ENCODE peak calls at places on chromosomes 2 and 18, in seven cellular contexts. S, I, A, D, R, U and E are unnamed samples.

GRCh38 chr2:31232586-31232985 is 1.4 kb upstream of the EHD3 start:
- DNase-seq in S (no peak), I (no peak), A (no peak), D (no peak), R (no peak), U (no peak), E (no peak)

GRCh38 chr2:217724436-217724835 is 278.4 kb downstream of the TNS1 start:
- DNase-seq in S (no peak), I (no peak), A (no peak), D (no peak), R (no peak), U (no peak), E (no peak)

GRCh38 chr18:5500158-5500939 is 43.4 kb downstream of the EPB41L3 start:
- DNase-seq in S (no peak), I (no peak), A (no peak), D (no peak), R (no peak), U (no peak), E (no peak)

GRCh38 chr2:46747297-46747818 is 168.2 kb downstream of the MCFD2 start:
- DNase-seq in S (peak; percentile 26), I (no peak), A (no peak), D (peak; percentile 31), R (no peak), U (no peak), E (peak; percentile 26)

GRCh38 chr2:113886479-113887383 is 3.2 kb upstream of the ACTR3 start:
- DNase-seq in S (peak; percentile 92), I (peak; percentile 92), A (peak; percentile 68), D (peak; percentile 79), R (peak; percentile 27), U (peak; percentile 10), E (peak; percentile 86)

GRCh38 chr2:201257381-201257940 is 2.9 kb upstream of the CASP8 start:
- DNase-seq in S (no peak), I (no peak), A (no peak), D (no peak), R (no peak), U (peak; percentile 16), E (no peak)

GRCh38 chr2:231576465-231576864 is 16.2 kb upstream of the TEX44 start:
- DNase-seq in S (no peak), I (no peak), A (no peak), D (no peak), R (no peak), U (no peak), E (no peak)

GRCh38 chr2:88545118-88545517 is 82.1 kb downstream of the EIF2AK3 start:
- DNase-seq in S (peak; percentile 11), I (peak; percentile 49), A (peak; percentile 82), D (peak; percentile 28), R (no peak), U (no peak), E (peak; percentile 61)

GRCh38 chr2:240999001-240999791 is 778 bp downstream of the SNED1 start:
- DNase-seq in S (peak; percentile 14), I (no peak), A (no peak), D (no peak), R (peak; percentile 8), U (no peak), E (no peak)

GRCh38 chr2:71250945-71251344 is 24.0 kb upstream of the PAIP2B start:
- DNase-seq in S (no peak), I (no peak), A (no peak), D (no peak), R (no peak), U (no peak), E (no peak)

GRCh38 chr18:68445131-68445530 is 269.8 kb downstream of the TMX3 start:
- DNase-seq in S (no peak), I (no peak), A (no peak), D (no peak), R (no peak), U (no peak), E (no peak)

GRCh38 chr2:12507295-12507694 is 209.4 kb upstream of the TRIB2 start:
- DNase-seq in S (peak; percentile 94), I (no peak), A (no peak), D (peak; percentile 58), R (no peak), U (no peak), E (peak; percentile 58)

GRCh38 chr2:188050716-188051115 is 241.0 kb upstream of the GULP1 start:
- DNase-seq in S (peak; percentile 45), I (no peak), A (no peak), D (no peak), R (no peak), U (no peak), E (peak; percentile 43)

GRCh38 chr2:72678036-72678435 is 147.8 kb downstream of the EXOC6B start:
- DNase-seq in S (peak; percentile 34), I (no peak), A (no peak), D (peak; percentile 20), R (no peak), U (no peak), E (peak; percentile 79)

GRCh38 chr2:198994678-198995077 is 463.1 kb downstream of the SATB2 start:
- DNase-seq in S (no peak), I (no peak), A (no peak), D (no peak), R (no peak), U (no peak), E (no peak)

GRCh38 chr2:64914735-64915509 is 74.3 kb upstream of the SLC1A4 start:
- DNase-seq in S (peak; percentile 48), I (no peak), A (no peak), D (peak; percentile 20), R (no peak), U (no peak), E (peak; percentile 71)

GRCh38 chr2:85503168-85503610 is 35.8 kb upstream of the MAT2A start:
- DNase-seq in S (no peak), I (no peak), A (peak; percentile 51), D (no peak), R (no peak), U (no peak), E (no peak)
- TF ChIP-seq CTCF in S (no peak), I (no peak), A (no peak), D (no peak), R (no peak), U (no peak), E (no peak)

GRCh38 chr2:143808166-143808565 is 678.9 kb downstream of the ARHGAP15 start:
- DNase-seq in S (peak; percentile 33), I (no peak), A (no peak), D (no peak), R (no peak), U (no peak), E (no peak)

GRCh38 chr2:143802871-143803650 is 673.8 kb downstream of the ARHGAP15 start:
- DNase-seq in S (no peak), I (no peak), A (no peak), D (no peak), R (no peak), U (no peak), E (peak; percentile 10)

GRCh38 chr2:143803936-143804335 is 674.7 kb downstream of the ARHGAP15 start:
- DNase-seq in S (no peak), I (peak; percentile 20), A (no peak), D (peak; percentile 8), R (no peak), U (no peak), E (peak; percentile 14)

GRCh38 chr2:143807677-143808076 is 678.5 kb downstream of the ARHGAP15 start:
- DNase-seq in S (peak; percentile 44), I (no peak), A (no peak), D (peak; percentile 28), R (peak; percentile 7), U (no peak), E (peak; percentile 22)

DNA sequence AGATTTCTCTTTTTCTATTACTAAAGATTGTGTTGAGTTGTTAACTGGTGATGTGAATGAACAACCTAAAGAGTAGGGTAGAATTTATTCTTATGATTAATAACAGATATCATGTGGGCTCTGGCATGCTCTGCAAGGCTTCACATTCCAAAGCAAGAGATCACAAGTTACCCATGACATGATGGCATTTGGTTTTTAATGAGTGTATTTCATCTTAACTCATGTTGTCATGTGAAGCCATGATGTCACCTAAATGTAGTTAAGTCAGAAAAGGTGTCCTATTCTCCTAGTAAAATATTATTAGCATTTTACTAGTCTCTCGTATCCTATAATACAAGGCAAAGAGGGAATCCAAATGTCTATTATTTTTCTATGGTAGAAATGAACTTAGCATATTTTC is 678.0 kb downstream of the ARHGAP15 start:
- DNase-seq in S (peak; percentile 42), I (no peak), A (no peak), D (no peak), R (no peak), U (no peak), E (peak; percentile 10)
- H3K4me3 ChIP-seq in S (no peak overlapping the region), I (no peak overlapping the region), A (no peak overlapping the region), D (no peak overlapping the region), R (no peak overlapping the region), U (no peak overlapping the region), E (no peak overlapping the region)

GRCh38 chr2:204024503-204024902 is 87.9 kb downstream of the ICOS start:
- DNase-seq in S (peak; percentile 30), I (peak; percentile 47), A (peak; percentile 32), D (peak; percentile 27), R (peak; percentile 32), U (no peak), E (peak; percentile 65)

GRCh38 chr2:204023088-204023487 is 86.5 kb downstream of the ICOS start:
- DNase-seq in S (no peak), I (no peak), A (no peak), D (no peak), R (no peak), U (no peak), E (no peak)

GRCh38 chr2:204024906-204025475 is 88.4 kb downstream of the ICOS start:
- DNase-seq in S (no peak), I (no peak), A (no peak), D (no peak), R (no peak), U (no peak), E (no peak)

GRCh38 chr2:204027105-204027504 is 90.5 kb downstream of the ICOS start:
- DNase-seq in S (no peak), I (peak; percentile 58), A (no peak), D (no peak), R (no peak), U (no peak), E (peak; percentile 62)

DNA sequence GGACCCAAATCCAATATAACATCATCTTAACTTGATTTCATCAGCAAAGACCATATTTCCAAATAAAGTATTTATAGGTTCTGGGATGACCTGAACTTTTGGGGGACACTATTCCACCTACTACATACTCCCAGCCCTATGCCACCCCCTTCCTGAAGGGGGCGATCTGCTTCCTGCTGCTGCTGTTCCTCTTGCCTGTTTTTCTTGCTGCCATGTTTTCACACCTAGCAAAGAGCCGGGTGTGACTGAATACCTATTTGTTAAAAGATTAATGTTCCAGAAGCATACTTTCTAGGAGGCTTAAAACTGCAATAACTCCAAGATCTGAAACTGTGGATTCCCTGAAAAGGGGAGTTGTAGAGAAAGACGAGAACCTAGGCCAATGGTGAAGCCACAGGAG is 89.7 kb downstream of the ICOS start:
- DNase-seq in S (no peak), I (no peak), A (no peak), D (no peak), R (no peak), U (no peak), E (no peak)
- TF ChIP-seq CTCF in S (peak; percentile 12), I (peak; percentile 54), A (no peak), D (peak; percentile 29), R (no peak), U (no peak), E (no peak)

GRCh38 chr18:56245856-56246575 is 392.4 kb downstream of the TXNL1 start:
- DNase-seq in S (peak; percentile 87), I (no peak), A (peak; percentile 5), D (peak; percentile 50), R (no peak), U (no peak), E (no peak)

GRCh38 chr18:56252456-56252855 is 385.9 kb downstream of the TXNL1 start:
- DNase-seq in S (no peak), I (no peak), A (no peak), D (no peak), R (no peak), U (no peak), E (no peak)

GRCh38 chr18:56248613-56249235 is 389.7 kb downstream of the TXNL1 start:
- DNase-seq in S (no peak), I (no peak), A (no peak), D (no peak), R (no peak), U (no peak), E (no peak)

GRCh38 chr18:56246912-56247311 is 391.5 kb downstream of the TXNL1 start:
- DNase-seq in S (no peak), I (no peak), A (no peak), D (peak; percentile 11), R (no peak), U (no peak), E (no peak)
- H3K4me3 ChIP-seq in S (no peak overlapping the region), I (no peak overlapping the region), A (no peak overlapping the region), D (no peak overlapping the region), R (no peak overlapping the region), U (no peak overlapping the region), E (no peak overlapping the region)